ENCODE peak calls at places on chromosomes 11 and 22, in seven cellular contexts. R is stimulated activated CD4-positive, alpha-beta T cell treated with anti-CD3 and anti-CD28 coated beads, Interleukin-1b, Interleukin-23, amount 100 ng/mL, for 4 hours; E is EL; T is posterior cingulate gyrus; P is mucosa of gallbladder; S is NCI-H1092 treated with DMSO at 0.1 percent for 48 hours; I is SHP77. C is an unnamed sample.
A peak's percentile ranks its signal among the peaks of the same experiment; 100 is the strongest.

GRCh38 chr11:44363116-44363515 is 53.2 kb upstream of the ALX4 start:
- DNase-seq in R (no peak), E (no peak), T (no peak), P (no peak), S (no peak), I (no peak), C (no peak)

GRCh38 chr22:49571326-49571725 is 256.3 kb downstream of the BRD1 start:
- DNase-seq in R (no peak), E (no peak), T (no peak), P (no peak), S (no peak), I (no peak), C (no peak)

GRCh38 chr11:8403310-8403709 is 139.6 kb upstream of the LMO1 start:
- DNase-seq in R (no peak), E (peak; percentile 13), T (no peak), P (no peak), S (no peak), I (no peak), C (no peak)

GRCh38 chr11:36056160-36056751 is 112.4 kb downstream of the LDLRAD3 start:
- DNase-seq in R (no peak), E (peak; percentile 43), T (no peak), P (no peak), S (no peak), I (peak; percentile 21), C (no peak)

GRCh38 chr22:25779890-25780289 is 37.9 kb downstream of the MYO18B start:
- DNase-seq in R (no peak), E (no peak), T (no peak), P (no peak), S (no peak), I (no peak), C (no peak)

GRCh38 chr11:66363805-66364535 is 7.6 kb downstream of the SLC29A2 start:
- DNase-seq in R (peak; percentile 61), E (peak; percentile 31), T (no peak), P (no peak), S (no peak), I (no peak), C (no peak)

GRCh38 chr22:20571531-20572007 is 64.2 kb downstream of the MED15 start:
- DNase-seq in R (peak; percentile 42), E (no peak), T (peak; percentile 43), P (no peak), S (no peak), I (peak; percentile 34), C (no peak)

GRCh38 chr11:69828971-69829344 is 9.7 kb upstream of the FGF3 start:
- DNase-seq in R (no peak), E (no peak), T (peak; percentile 32), P (no peak), S (no peak), I (no peak), C (no peak)

C was measured in NCI-H1105 treated with DMSO at 0.1 percent for 48 hours.